ENCODE peak calls at places on chromosomes 1 and 21, in eight cellular contexts. L is Peyer's patch, W is body of pancreas, D is cardiac muscle cell, X is upper lobe of right lung, Z is left ventricle myocardium inferior, C is lung, J is fibroblast of lung. K is an unnamed sample. For H3K9me3, the result is how much of the 10 kb centered on the place peaks cover.

GRCh38 chr1:192496369-192497056 is 79.1 kb upstream of the RGS1 start:
- DNase-seq in C (no peak), D (no peak), X (no peak), L (no peak), J (peak), Z (no peak), W (no peak), K (no peak)

GRCh38 chr1:66355756-66356155 is 178.2 kb upstream of the SGIP1 start:
- DNase-seq in C (no peak), X (no peak), L (no peak), J (no peak), D (no peak), Z (no peak), W (no peak), K (no peak)

GRCh38 chr1:184739070-184739469 is 15.6 kb downstream of the EDEM3 start:
- DNase-seq in C (no peak), L (no peak), J (no peak), D (no peak), X (no peak), Z (no peak), W (no peak), K (no peak)

GRCh38 chr1:204367956-204368355 is 8.2 kb upstream of the PLEKHA6 start:
- DNase-seq in L (no peak), W (no peak), X (no peak), C (no peak), Z (no peak), J (no peak), D (no peak), K (no peak)

GRCh38 chr1:209335090-209335692 is 248.3 kb upstream of the CAMK1G start:
- DNase-seq in D (peak), Z (no peak), W (peak), X (no peak), J (peak), C (no peak), L (no peak), K (peak)

GRCh38 chr1:117267232-117267774 is 56.6 kb upstream of the VTCN1 start:
- DNase-seq in D (no peak), X (no peak), W (no peak), L (no peak), J (no peak), Z (no peak), C (no peak), K (no peak)

GRCh38 chr1:226863446-226863845 is 7.0 kb upstream of the PSEN2 start:
- DNase-seq in D (no peak), W (no peak), X (no peak), C (no peak), L (no peak), Z (no peak), J (peak), K (no peak)

GRCh38 chr1:107401704-107402103 is 260.9 kb downstream of the NTNG1 start:
- DNase-seq in J (no peak), Z (no peak), W (no peak), D (no peak), X (no peak), L (no peak), C (no peak), K (no peak)

GRCh38 chr1:59318271-59318865 is 21.5 kb downstream of the FGGY start:
- DNase-seq in L (no peak), X (no peak), D (no peak), J (no peak), W (no peak), C (no peak), Z (peak), K (no peak)

GRCh38 chr1:192952646-192953045 is 106.5 kb downstream of the UCHL5 start:
- DNase-seq in D (no peak), X (no peak), Z (no peak), L (no peak), C (no peak), J (peak), W (no peak), K (no peak)

GRCh38 chr1:146034976-146035469 is 13.5 kb upstream of the HJV start:
- DNase-seq in L (no peak), Z (no peak), J (no peak), W (no peak), D (no peak), C (no peak), X (no peak), K (no peak)

GRCh38 chr1:202998836-202999750 is 8.1 kb upstream of the TMEM183A start:
- DNase-seq in J (peak), Z (no peak), L (no peak), C (peak), D (peak), W (peak), X (no peak), K (no peak)

GRCh38 chr1:41861509-41862410 is 57.0 kb downstream of the HIVEP3 start:
- DNase-seq in C (no peak), Z (no peak), L (no peak), X (no peak), D (no peak), J (no peak), W (no peak), K (no peak)

GRCh38 chr1:13543927-13544556 is 30.2 kb upstream of the LRRC38 start:
- DNase-seq in J (no peak), D (peak), L (no peak), W (peak), X (peak), C (peak), Z (peak), K (no peak)

GRCh38 chr1:28108006-28108405 is 19.6 kb upstream of the EYA3 start:
- DNase-seq in D (no peak), C (no peak), J (no peak), L (no peak), Z (no peak), W (no peak), X (no peak), K (no peak)

GRCh38 chr1:231836227-231836893 is 209.8 kb downstream of the DISC1 start:
- DNase-seq in W (no peak), D (no peak), X (no peak), J (no peak), L (no peak), Z (no peak), C (no peak), K (no peak)

GRCh38 chr1:47409311-47410085 is 6.6 kb upstream of the FOXE3 start:
- DNase-seq in X (no peak), W (no peak), Z (no peak), D (peak), L (no peak), C (peak), J (peak), K (peak)

GRCh38 chr1:211731456-211732275 is 56.2 kb upstream of the NEK2 start:
- DNase-seq in W (no peak), Z (no peak), C (no peak), L (no peak), X (no peak), D (no peak), J (no peak), K (no peak)

GRCh38 chr1:66353207-66353606 is 180.7 kb upstream of the SGIP1 start:
- DNase-seq in Z (no peak), D (no peak), L (no peak), C (no peak), J (no peak), X (no peak), W (no peak), K (no peak)

GRCh38 chr1:182791464-182792179 is 2.0 kb downstream of the NPL start:
- DNase-seq in C (no peak), W (no peak), D (no peak), X (no peak), J (no peak), L (no peak), Z (no peak), K (no peak)

GRCh38 chr21:38236232-38236631 is 20.6 kb upstream of the KCNJ15 start:
- DNase-seq in D (no peak), Z (no peak), W (no peak), J (no peak), L (no peak), C (no peak), X (no peak), K (no peak)

GRCh38 chr1:219279017-219279770 is 105.5 kb downstream of the LYPLAL1 start:
- DNase-seq in Z (no peak), C (no peak), L (no peak), X (no peak), W (no peak), J (no peak), D (no peak), K (no peak)

GRCh38 chr1:174433451-174433850 is 14.3 kb upstream of the GPR52 start:
- DNase-seq in X (no peak), W (no peak), L (no peak), J (peak), C (no peak), D (no peak), Z (no peak), K (peak)

DNA sequence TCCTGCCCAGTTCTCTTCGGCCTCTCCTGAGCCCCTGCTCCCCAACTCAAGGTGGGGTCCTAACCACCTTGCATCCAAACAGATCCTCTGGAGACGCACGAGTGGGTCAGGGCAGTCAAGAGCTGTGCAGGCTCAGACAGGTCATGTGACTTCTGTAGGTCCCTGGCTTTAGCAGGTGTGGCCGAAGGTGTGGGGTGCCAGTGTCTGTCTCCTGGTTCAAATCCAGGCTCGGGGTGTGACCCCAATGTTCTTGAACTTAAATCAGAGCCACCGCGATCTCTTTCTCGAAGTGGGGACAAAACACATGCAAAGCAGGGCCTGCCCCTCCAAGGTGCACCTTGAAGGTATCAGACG is 27.4 kb upstream of the ECE1 start:
- DNase-seq in X (no peak), J (no peak), D (no peak), Z (no peak), C (no peak), L (no peak), W (no peak), K (no peak)
- H3K27ac ChIP-seq in X (peak), J (peak), D (peak), Z (peak), C (peak), L (peak), W (peak), K (peak)

GRCh38 chr1:26829214-26829911 is 2.9 kb downstream of the ZDHHC18 start:
- DNase-seq in J (no peak), W (no peak), C (no peak), Z (no peak), L (no peak), D (no peak), X (no peak), K (no peak)
- H3K4me3 ChIP-seq in J (no peak), W (no peak), C (no peak), Z (peak), L (no peak), D (no peak), X (no peak), K (no peak)

DNA sequence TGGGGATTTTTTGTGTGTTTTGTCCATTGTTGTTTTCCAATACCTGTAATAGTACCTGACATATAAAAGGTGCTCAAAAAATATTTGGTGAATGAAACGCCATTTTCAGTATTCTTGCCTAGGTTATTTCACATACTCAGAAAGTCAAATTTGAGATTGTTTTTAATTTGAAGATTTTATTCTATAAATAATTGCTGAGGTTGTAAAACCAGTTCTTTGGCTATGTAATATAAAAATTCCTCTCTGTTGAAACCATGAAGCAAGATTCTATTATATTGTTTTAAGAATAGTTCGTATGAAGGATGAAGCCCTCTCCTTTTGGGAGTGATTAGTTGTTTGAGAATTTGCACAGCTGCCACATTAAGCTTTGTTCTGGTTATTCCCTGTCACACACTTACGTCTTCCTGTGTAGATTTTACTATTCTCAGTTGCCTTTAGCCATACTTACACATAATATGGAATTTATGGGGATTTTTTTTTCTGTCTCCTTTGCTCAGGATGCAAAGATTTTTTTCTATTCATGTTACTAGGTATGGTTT is 60.2 kb upstream of the MPC2 start:
- DNase-seq in C (no peak), X (no peak), L (no peak), J (no peak), Z (no peak), D (no peak), W (no peak), K (no peak)
- H3K9me3 ChIP-seq in C (under half), X (under half), L (under half), J (under half), Z (under half), D (under half), W (under half), K (under half)

GRCh38 chr1:246794261-246795093 is 70.3 kb downstream of the SCCPDH start:
- DNase-seq in X (no peak), J (peak), L (no peak), W (no peak), C (no peak), D (peak), Z (no peak), K (no peak)

GRCh38 chr1:246793331-246793890 is 69.2 kb downstream of the SCCPDH start:
- DNase-seq in C (no peak), J (no peak), Z (no peak), X (no peak), D (no peak), W (no peak), L (no peak), K (no peak)

GRCh38 chr1:246791303-246791918 is 67.2 kb downstream of the SCCPDH start:
- DNase-seq in X (no peak), L (no peak), J (no peak), Z (no peak), C (no peak), D (no peak), W (no peak), K (no peak)

GRCh38 chr1:246790833-246791232 is 66.6 kb downstream of the SCCPDH start:
- DNase-seq in Z (no peak), C (no peak), D (no peak), W (no peak), J (no peak), X (no peak), L (no peak), K (no peak)

GRCh38 chr1:246792603-246793002 is 68.4 kb downstream of the SCCPDH start:
- DNase-seq in J (no peak), C (no peak), L (no peak), D (no peak), W (no peak), Z (no peak), X (no peak), K (no peak)
- H3K27ac ChIP-seq in J (no peak), C (no peak), L (no peak), D (no peak), W (no peak), Z (no peak), X (no peak), K (no peak)

GRCh38 chr1:236107121-236107907 is 35.0 kb upstream of the GPR137B start:
- DNase-seq in C (no peak), W (no peak), Z (no peak), L (no peak), D (no peak), J (no peak), X (no peak), K (no peak)
- H3K4me3 ChIP-seq in C (no peak), W (no peak), Z (no peak), L (no peak), D (no peak), J (no peak), X (no peak), K (no peak)

GRCh38 chr1:2882968-2883696 is 81.6 kb upstream of the TTC34 start:
- DNase-seq in L (no peak), C (no peak), J (no peak), Z (no peak), W (no peak), D (no peak), X (no peak), K (no peak)
- H3K9me3 ChIP-seq in L (under half), C (under half), J (under half), Z (under half), W (under half), D (under half), X (under half), K (half or more)

GRCh38 chr1:163875927-163876320 is 554.2 kb downstream of the NUF2 start:
- DNase-seq in C (no peak), J (peak), X (no peak), D (no peak), Z (no peak), W (no peak), L (no peak), K (no peak)

GRCh38 chr1:163877016-163877415 is 555.3 kb downstream of the NUF2 start:
- DNase-seq in J (peak), D (no peak), X (no peak), C (no peak), L (no peak), Z (no peak), W (no peak), K (no peak)

GRCh38 chr1:163876546-163876945 is 554.8 kb downstream of the NUF2 start:
- DNase-seq in J (no peak), C (no peak), X (no peak), W (no peak), L (no peak), Z (no peak), D (no peak), K (no peak)

GRCh38 chr1:163874070-163874469 is 552.3 kb downstream of the NUF2 start:
- DNase-seq in J (no peak), C (no peak), L (no peak), Z (no peak), D (no peak), X (no peak), W (no peak), K (no peak)

GRCh38 chr1:163875214-163875926 is 553.6 kb downstream of the NUF2 start:
- DNase-seq in J (peak), D (no peak), W (no peak), C (no peak), L (no peak), Z (peak), X (no peak), K (no peak)
- H3K27ac ChIP-seq in J (peak), D (no peak), W (peak), C (peak), L (peak), Z (peak), X (no peak), K (no peak)

GRCh38 chr1:223706077-223706988 is 6.0 kb upstream of the CAPN2 start:
- DNase-seq in J (peak), X (no peak), C (peak), D (peak), L (no peak), Z (no peak), W (no peak), K (peak)

GRCh38 chr1:223709598-223709997 is 2.7 kb upstream of the CAPN2 start:
- DNase-seq in C (no peak), W (no peak), D (no peak), L (no peak), Z (no peak), J (peak), X (no peak), K (no peak)

GRCh38 chr1:223707270-223708000 is 4.9 kb upstream of the CAPN2 start:
- DNase-seq in W (peak), C (peak), D (no peak), X (peak), J (peak), Z (peak), L (peak), K (peak)

GRCh38 chr1:223708651-223709268 is 3.6 kb upstream of the CAPN2 start:
- DNase-seq in L (no peak), X (no peak), Z (no peak), C (no peak), D (no peak), W (no peak), J (no peak), K (no peak)

DNA sequence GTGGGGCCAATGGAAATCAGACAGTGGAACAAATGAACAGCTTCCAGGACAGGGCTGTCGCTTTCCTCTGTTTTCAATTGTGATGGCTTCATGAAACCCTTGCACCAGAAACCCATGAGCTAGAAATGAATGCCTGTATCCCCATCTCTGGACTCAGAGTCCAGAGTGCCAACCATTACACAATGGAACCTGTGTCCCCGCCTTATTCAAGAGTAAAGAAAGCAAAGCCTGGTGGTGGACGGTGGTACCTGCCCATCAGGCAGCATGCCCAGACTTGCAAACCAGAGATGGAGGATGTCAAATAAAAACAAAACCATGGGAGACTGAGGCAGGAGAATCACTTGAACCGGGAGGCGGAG is 4.4 kb upstream of the CAPN2 start:
- DNase-seq in J (no peak), C (no peak), L (no peak), X (no peak), Z (no peak), W (no peak), D (no peak), K (no peak)
- H3K4me3 ChIP-seq in J (no peak), C (no peak), L (no peak), X (no peak), Z (peak), W (no peak), D (no peak), K (no peak)